ENCODE peak calls at places on chromosomes 3 and 15, in nine cellular contexts. One of them, this sample, is unnamed.
A peak's percentile ranks its signal among the peaks of the same experiment; 100 is the strongest.

GRCh38 chr15:46892621-46893160 is 824.6 kb upstream of the SEMA6D start:
- DNase-seq in A549: no peak
- DNase-seq in fibroblast of pulmonary artery: no peak
- DNase-seq in IMR-90: no peak
- DNase-seq in right atrium auricular region: no peak
- DNase-seq in heart left ventricle: no peak
- DNase-seq in GM12865: no peak
- DNase-seq in CD8-positive, alpha-beta T cell: no peak
- DNase-seq in suprapubic skin: no peak
- DNase-seq in this sample: no peak

GRCh38 chr3:106825962-106826605 is 551.2 kb upstream of the CCDC54 start:
- DNase-seq in A549: no peak
- DNase-seq in GM12865: no peak
- DNase-seq in right atrium auricular region: no peak
- DNase-seq in IMR-90: peak; percentile 86
- DNase-seq in CD8-positive, alpha-beta T cell: no peak
- DNase-seq in suprapubic skin: no peak
- DNase-seq in fibroblast of pulmonary artery: peak; percentile 78
- DNase-seq in heart left ventricle: no peak
- DNase-seq in this sample: no peak

GRCh38 chr15:82968066-82968465 is 15.5 kb upstream of the HOMER2 start:
- DNase-seq in heart left ventricle: no peak
- DNase-seq in suprapubic skin: no peak
- DNase-seq in IMR-90: no peak
- DNase-seq in GM12865: no peak
- DNase-seq in fibroblast of pulmonary artery: peak; percentile 7
- DNase-seq in CD8-positive, alpha-beta T cell: no peak
- DNase-seq in A549: no peak
- DNase-seq in right atrium auricular region: no peak
- DNase-seq in this sample: no peak

GRCh38 chr3:120908030-120908802 is at the start of gene STXBP5L:
- DNase-seq in heart left ventricle: peak; percentile 50
- DNase-seq in right atrium auricular region: no peak
- DNase-seq in fibroblast of pulmonary artery: peak; percentile 88
- DNase-seq in CD8-positive, alpha-beta T cell: peak; percentile 47
- DNase-seq in A549: peak; percentile 13
- DNase-seq in suprapubic skin: no peak
- DNase-seq in GM12865: peak; percentile 77
- DNase-seq in IMR-90: peak; percentile 52
- DNase-seq in this sample: peak; percentile 78

GRCh38 chr3:50136714-50137405 is 18.3 kb upstream of the SEMA3F start:
- DNase-seq in IMR-90: no peak
- DNase-seq in suprapubic skin: no peak
- DNase-seq in heart left ventricle: no peak
- DNase-seq in fibroblast of pulmonary artery: no peak
- DNase-seq in CD8-positive, alpha-beta T cell: no peak
- DNase-seq in A549: no peak
- DNase-seq in GM12865: no peak
- DNase-seq in right atrium auricular region: no peak
- DNase-seq in this sample: no peak

GRCh38 chr15:41125063-41125669 is 9.1 kb upstream of the INO80 start:
- DNase-seq in IMR-90: no peak
- DNase-seq in CD8-positive, alpha-beta T cell: no peak
- DNase-seq in suprapubic skin: no peak
- DNase-seq in right atrium auricular region: no peak
- DNase-seq in GM12865: no peak
- DNase-seq in heart left ventricle: no peak
- DNase-seq in fibroblast of pulmonary artery: no peak
- DNase-seq in A549: no peak
- DNase-seq in this sample: no peak

GRCh38 chr3:122858373-122858772 is 63.5 kb downstream of the SLC49A4 start:
- DNase-seq in suprapubic skin: no peak
- DNase-seq in IMR-90: peak; percentile 25
- DNase-seq in CD8-positive, alpha-beta T cell: no peak
- DNase-seq in GM12865: peak; percentile 15
- DNase-seq in A549: no peak
- DNase-seq in right atrium auricular region: no peak
- DNase-seq in heart left ventricle: no peak
- DNase-seq in fibroblast of pulmonary artery: peak; percentile 60
- DNase-seq in this sample: no peak

GRCh38 chr3:150077107-150077506 is 106.4 kb upstream of the PFN2 start:
- DNase-seq in right atrium auricular region: no peak
- DNase-seq in A549: no peak
- DNase-seq in GM12865: no peak
- DNase-seq in heart left ventricle: no peak
- DNase-seq in suprapubic skin: no peak
- DNase-seq in CD8-positive, alpha-beta T cell: no peak
- DNase-seq in IMR-90: no peak
- DNase-seq in fibroblast of pulmonary artery: no peak
- DNase-seq in this sample: no peak

GRCh38 chr3:36937492-36937891 is 7.4 kb downstream of the TRANK1 start:
- DNase-seq in CD8-positive, alpha-beta T cell: no peak
- DNase-seq in right atrium auricular region: peak; percentile 2
- DNase-seq in fibroblast of pulmonary artery: no peak
- DNase-seq in heart left ventricle: no peak
- DNase-seq in A549: no peak
- DNase-seq in GM12865: no peak
- DNase-seq in IMR-90: no peak
- DNase-seq in suprapubic skin: no peak
- DNase-seq in this sample: no peak

GRCh38 chr15:73329501-73330200 is 39.1 kb downstream of the HCN4 start:
- DNase-seq in suprapubic skin: no peak
- DNase-seq in A549: no peak
- DNase-seq in CD8-positive, alpha-beta T cell: no peak
- DNase-seq in heart left ventricle: no peak
- DNase-seq in GM12865: no peak
- DNase-seq in fibroblast of pulmonary artery: no peak
- DNase-seq in right atrium auricular region: no peak
- DNase-seq in IMR-90: no peak
- DNase-seq in this sample: no peak

GRCh38 chr3:186985713-186986364 is 55.5 kb downstream of the ST6GAL1 start:
- DNase-seq in A549: no peak
- DNase-seq in heart left ventricle: no peak
- DNase-seq in fibroblast of pulmonary artery: peak; percentile 33
- DNase-seq in IMR-90: no peak
- DNase-seq in suprapubic skin: no peak
- DNase-seq in GM12865: peak; percentile 82
- DNase-seq in CD8-positive, alpha-beta T cell: no peak
- DNase-seq in right atrium auricular region: no peak
- DNase-seq in this sample: peak; percentile 53

GRCh38 chr3:151878445-151878844 is 5.0 kb downstream of the SUCNR1 start:
- DNase-seq in suprapubic skin: no peak
- DNase-seq in GM12865: no peak
- DNase-seq in IMR-90: no peak
- DNase-seq in A549: no peak
- DNase-seq in fibroblast of pulmonary artery: no peak
- DNase-seq in CD8-positive, alpha-beta T cell: no peak
- DNase-seq in heart left ventricle: peak; percentile 28
- DNase-seq in right atrium auricular region: no peak
- DNase-seq in this sample: no peak

GRCh38 chr15:49154799-49155109 is 645 bp downstream of the COPS2 start:
- DNase-seq in A549: no peak
- DNase-seq in heart left ventricle: no peak
- DNase-seq in IMR-90: no peak
- DNase-seq in right atrium auricular region: no peak
- DNase-seq in CD8-positive, alpha-beta T cell: no peak
- DNase-seq in fibroblast of pulmonary artery: peak; percentile 13
- DNase-seq in GM12865: no peak
- DNase-seq in suprapubic skin: no peak
- DNase-seq in this sample: no peak

GRCh38 chr3:114867828-114868498 is 279.1 kb downstream of the ZBTB20 start:
- DNase-seq in heart left ventricle: no peak
- DNase-seq in right atrium auricular region: no peak
- DNase-seq in suprapubic skin: no peak
- DNase-seq in CD8-positive, alpha-beta T cell: no peak
- DNase-seq in IMR-90: no peak
- DNase-seq in fibroblast of pulmonary artery: no peak
- DNase-seq in A549: no peak
- DNase-seq in GM12865: no peak
- DNase-seq in this sample: no peak

DNA sequence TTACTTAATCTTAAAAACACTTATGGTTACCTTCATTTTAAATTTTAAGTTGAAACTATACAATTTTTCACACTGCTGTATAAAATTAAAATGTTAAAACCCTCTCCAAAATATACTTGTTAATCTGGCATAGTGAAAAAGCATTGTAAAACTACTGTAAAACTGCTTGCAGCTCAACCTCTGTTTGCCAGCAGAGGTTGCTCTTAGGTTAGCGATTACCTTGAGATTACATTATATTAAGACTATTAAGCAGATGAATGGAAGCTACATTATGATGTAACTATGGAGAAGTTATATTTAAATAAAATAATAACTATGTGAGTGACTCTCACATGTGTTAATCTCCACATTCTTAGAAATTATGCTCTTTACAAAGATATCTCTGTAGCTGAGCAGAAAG is 143.6 kb upstream of the SLITRK3 start:
- DNase-seq in IMR-90: peak; percentile 4
- DNase-seq in A549: no peak
- DNase-seq in GM12865: peak; percentile 12
- DNase-seq in heart left ventricle: no peak
- DNase-seq in CD8-positive, alpha-beta T cell: no peak
- DNase-seq in suprapubic skin: no peak
- DNase-seq in right atrium auricular region: no peak
- DNase-seq in fibroblast of pulmonary artery: peak; percentile 27
- DNase-seq in this sample: no peak
- TF ChIP-seq CTCF in IMR-90: no peak
- TF ChIP-seq CTCF in A549: peak; percentile 50
- TF ChIP-seq CTCF in GM12865: peak; percentile 19
- TF ChIP-seq CTCF in heart left ventricle: no peak
- TF ChIP-seq CTCF in CD8-positive, alpha-beta T cell: no peak
- TF ChIP-seq CTCF in suprapubic skin: no peak
- TF ChIP-seq CTCF in right atrium auricular region: peak; percentile 59
- TF ChIP-seq CTCF in fibroblast of pulmonary artery: peak; percentile 33
- TF ChIP-seq CTCF in this sample: no peak

GRCh38 chr3:112815981-112816380 is 30.7 kb downstream of the CD200R1L start:
- DNase-seq in GM12865: no peak
- DNase-seq in heart left ventricle: no peak
- DNase-seq in suprapubic skin: no peak
- DNase-seq in fibroblast of pulmonary artery: no peak
- DNase-seq in right atrium auricular region: no peak
- DNase-seq in CD8-positive, alpha-beta T cell: no peak
- DNase-seq in A549: no peak
- DNase-seq in IMR-90: peak; percentile 67
- DNase-seq in this sample: no peak

GRCh38 chr3:112813723-112814171 is 32.9 kb downstream of the CD200R1L start:
- DNase-seq in CD8-positive, alpha-beta T cell: no peak
- DNase-seq in IMR-90: peak; percentile 62
- DNase-seq in right atrium auricular region: no peak
- DNase-seq in GM12865: peak; percentile 59
- DNase-seq in fibroblast of pulmonary artery: peak; percentile 49
- DNase-seq in A549: no peak
- DNase-seq in heart left ventricle: no peak
- DNase-seq in suprapubic skin: no peak
- DNase-seq in this sample: no peak

GRCh38 chr3:112813016-112813415 is 33.6 kb downstream of the CD200R1L start:
- DNase-seq in GM12865: no peak
- DNase-seq in heart left ventricle: no peak
- DNase-seq in suprapubic skin: no peak
- DNase-seq in right atrium auricular region: no peak
- DNase-seq in IMR-90: no peak
- DNase-seq in A549: no peak
- DNase-seq in CD8-positive, alpha-beta T cell: no peak
- DNase-seq in fibroblast of pulmonary artery: no peak
- DNase-seq in this sample: no peak

GRCh38 chr3:112811917-112812660 is 34.6 kb downstream of the CD200R1L start:
- DNase-seq in GM12865: no peak
- DNase-seq in CD8-positive, alpha-beta T cell: no peak
- DNase-seq in A549: no peak
- DNase-seq in right atrium auricular region: no peak
- DNase-seq in IMR-90: no peak
- DNase-seq in heart left ventricle: no peak
- DNase-seq in fibroblast of pulmonary artery: no peak
- DNase-seq in suprapubic skin: no peak
- DNase-seq in this sample: no peak

GRCh38 chr3:112814256-112814655 is 32.4 kb downstream of the CD200R1L start:
- DNase-seq in CD8-positive, alpha-beta T cell: no peak
- DNase-seq in right atrium auricular region: no peak
- DNase-seq in fibroblast of pulmonary artery: peak; percentile 91
- DNase-seq in heart left ventricle: no peak
- DNase-seq in A549: peak; percentile 33
- DNase-seq in suprapubic skin: no peak
- DNase-seq in GM12865: peak; percentile 24
- DNase-seq in IMR-90: peak; percentile 89
- DNase-seq in this sample: no peak
- TF ChIP-seq CTCF in CD8-positive, alpha-beta T cell: no peak
- TF ChIP-seq CTCF in right atrium auricular region: peak; percentile 57
- TF ChIP-seq CTCF in fibroblast of pulmonary artery: peak; percentile 73
- TF ChIP-seq CTCF in heart left ventricle: peak; percentile 24
- TF ChIP-seq CTCF in A549: peak; percentile 83
- TF ChIP-seq CTCF in suprapubic skin: no peak
- TF ChIP-seq CTCF in GM12865: peak; percentile 9
- TF ChIP-seq CTCF in IMR-90: peak; percentile 74
- TF ChIP-seq CTCF in this sample: peak; percentile 13

GRCh38 chr3:132399054-132399929 is 18.0 kb upstream of the DNAJC13 start:
- DNase-seq in GM12865: peak; percentile 70
- DNase-seq in A549: peak; percentile 34
- DNase-seq in CD8-positive, alpha-beta T cell: no peak
- DNase-seq in right atrium auricular region: no peak
- DNase-seq in heart left ventricle: no peak
- DNase-seq in suprapubic skin: no peak
- DNase-seq in fibroblast of pulmonary artery: peak; percentile 85
- DNase-seq in IMR-90: peak; percentile 68
- DNase-seq in this sample: peak; percentile 63
- TF ChIP-seq CTCF in GM12865: peak; percentile 79
- TF ChIP-seq CTCF in A549: peak; percentile 73
- TF ChIP-seq CTCF in CD8-positive, alpha-beta T cell: peak; percentile 46
- TF ChIP-seq CTCF in right atrium auricular region: peak; percentile 78
- TF ChIP-seq CTCF in heart left ventricle: peak; percentile 64
- TF ChIP-seq CTCF in suprapubic skin: peak; percentile 16
- TF ChIP-seq CTCF in fibroblast of pulmonary artery: peak; percentile 94
- TF ChIP-seq CTCF in IMR-90: peak; percentile 93
- TF ChIP-seq CTCF in this sample: peak; percentile 78

GRCh38 chr15:47987461-47987860 is 133.3 kb upstream of the SLC24A5 start:
- DNase-seq in CD8-positive, alpha-beta T cell: no peak
- DNase-seq in heart left ventricle: no peak
- DNase-seq in GM12865: no peak
- DNase-seq in right atrium auricular region: no peak
- DNase-seq in IMR-90: no peak
- DNase-seq in A549: no peak
- DNase-seq in fibroblast of pulmonary artery: no peak
- DNase-seq in suprapubic skin: no peak
- DNase-seq in this sample: no peak

GRCh38 chr15:47985568-47985967 is 135.2 kb upstream of the SLC24A5 start:
- DNase-seq in suprapubic skin: no peak
- DNase-seq in heart left ventricle: no peak
- DNase-seq in A549: no peak
- DNase-seq in right atrium auricular region: no peak
- DNase-seq in fibroblast of pulmonary artery: no peak
- DNase-seq in GM12865: no peak
- DNase-seq in IMR-90: no peak
- DNase-seq in CD8-positive, alpha-beta T cell: no peak
- DNase-seq in this sample: no peak

GRCh38 chr15:47988564-47988963 is 132.2 kb upstream of the SLC24A5 start:
- DNase-seq in GM12865: no peak
- DNase-seq in heart left ventricle: no peak
- DNase-seq in suprapubic skin: no peak
- DNase-seq in right atrium auricular region: no peak
- DNase-seq in A549: no peak
- DNase-seq in IMR-90: no peak
- DNase-seq in CD8-positive, alpha-beta T cell: no peak
- DNase-seq in fibroblast of pulmonary artery: no peak
- DNase-seq in this sample: no peak

GRCh38 chr15:47987908-47988532 is 132.8 kb upstream of the SLC24A5 start:
- DNase-seq in suprapubic skin: no peak
- DNase-seq in IMR-90: peak; percentile 70
- DNase-seq in GM12865: peak; percentile 75
- DNase-seq in fibroblast of pulmonary artery: peak; percentile 81
- DNase-seq in A549: peak; percentile 4
- DNase-seq in heart left ventricle: peak; percentile 31
- DNase-seq in CD8-positive, alpha-beta T cell: no peak
- DNase-seq in right atrium auricular region: no peak
- DNase-seq in this sample: peak; percentile 37

GRCh38 chr15:47983533-47983932 is 137.3 kb upstream of the SLC24A5 start:
- DNase-seq in GM12865: no peak
- DNase-seq in right atrium auricular region: no peak
- DNase-seq in A549: no peak
- DNase-seq in suprapubic skin: no peak
- DNase-seq in heart left ventricle: no peak
- DNase-seq in CD8-positive, alpha-beta T cell: no peak
- DNase-seq in IMR-90: no peak
- DNase-seq in fibroblast of pulmonary artery: peak; percentile 6
- DNase-seq in this sample: no peak
- TF ChIP-seq CTCF in GM12865: no peak
- TF ChIP-seq CTCF in right atrium auricular region: no peak
- TF ChIP-seq CTCF in A549: no peak
- TF ChIP-seq CTCF in suprapubic skin: no peak
- TF ChIP-seq CTCF in heart left ventricle: no peak
- TF ChIP-seq CTCF in CD8-positive, alpha-beta T cell: no peak
- TF ChIP-seq CTCF in IMR-90: no peak
- TF ChIP-seq CTCF in fibroblast of pulmonary artery: no peak
- TF ChIP-seq CTCF in this sample: no peak